ENCODE peak calls at places on chromosomes 5 and 9, in eight cellular contexts. E is left ventricle myocardium inferior; H is tibial artery; F is lower lobe of right lung; A is thyroid gland; X is CD8-positive, alpha-beta memory T cell; K is OCI-LY7; N is aorta. R is an unnamed sample.

GRCh38 chr9:126372716-126373115 is 46.1 kb downstream of the MVB12B start:
- DNase-seq in A (no peak), K (no peak), E (no peak), N (no peak), X (no peak), F (no peak), H (no peak), R (no peak)

GRCh38 chr9:33272061-33272460 is 7.2 kb downstream of the CHMP5 start:
- DNase-seq in H (no peak), E (no peak), F (no peak), N (no peak), X (no peak), A (no peak), K (no peak), R (no peak)

GRCh38 chr9:97852399-97853055 is 499 bp upstream of the FOXE1 start:
- DNase-seq in N (no peak), A (no peak), E (no peak), K (no peak), H (no peak), X (no peak), F (no peak), R (no peak)

GRCh38 chr5:45692481-45692880 is 3.7 kb downstream of the HCN1 start:
- DNase-seq in N (no peak), H (no peak), K (no peak), A (no peak), X (no peak), F (no peak), E (no peak), R (no peak)

GRCh38 chr5:75667586-75667985 is 49.7 kb downstream of the POC5 start:
- DNase-seq in N (no peak), F (no peak), K (no peak), A (no peak), H (no peak), E (no peak), X (no peak), R (no peak)

GRCh38 chr9:105912868-105913516 is 218.7 kb downstream of the TMEM38B start:
- DNase-seq in F (no peak), X (no peak), H (no peak), A (no peak), E (no peak), K (no peak), N (no peak), R (no peak)

GRCh38 chr9:29129763-29130162 is 1556.5 kb upstream of the C9orf72 start:
- DNase-seq in X (no peak), A (no peak), E (no peak), N (no peak), H (no peak), F (no peak), K (peak; percentile 18), R (no peak)

GRCh38 chr5:73513996-73514395 is 15.8 kb downstream of the BTF3 start:
- DNase-seq in A (no peak), F (no peak), H (no peak), E (no peak), N (no peak), K (no peak), X (no peak), R (no peak)

GRCh38 chr5:3954189-3954588 is 358.6 kb downstream of the IRX1 start:
- DNase-seq in K (no peak), F (no peak), N (no peak), H (no peak), E (no peak), A (no peak), X (no peak), R (no peak)

GRCh38 chr5:136811551-136811950 is 446.2 kb upstream of the TRPC7 start:
- DNase-seq in F (no peak), A (no peak), N (no peak), X (no peak), K (no peak), H (no peak), E (no peak), R (no peak)

GRCh38 chr9:70389642-70390266 is 24.7 kb downstream of the KLF9 start:
- DNase-seq in K (no peak), E (no peak), N (no peak), A (no peak), X (no peak), H (no peak), F (no peak), R (peak; percentile 59)

GRCh38 chr5:116097301-116097700 is 12.5 kb downstream of the COMMD10 start:
- DNase-seq in H (no peak), E (no peak), X (no peak), N (no peak), K (no peak), F (no peak), A (no peak), R (no peak)

GRCh38 chr5:160935776-160936175 is 83.8 kb upstream of the ATP10B start:
- DNase-seq in X (no peak), N (no peak), F (no peak), K (no peak), E (no peak), H (no peak), A (no peak), R (no peak)

GRCh38 chr5:179486596-179487051 is 63.7 kb upstream of the RUFY1 start:
- DNase-seq in E (no peak), A (no peak), H (no peak), K (no peak), N (no peak), X (no peak), F (no peak), R (peak; percentile 36)

GRCh38 chr9:71072587-71072986 is 48.8 kb downstream of the TRPM3 start:
- DNase-seq in H (no peak), E (no peak), A (no peak), X (no peak), K (no peak), N (no peak), F (no peak), R (no peak)

GRCh38 chr5:142296914-142297417 is 27.9 kb downstream of the SPRY4 start:
- DNase-seq in H (no peak), F (no peak), E (peak; percentile 36), K (no peak), N (peak; percentile 75), A (no peak), X (no peak), R (no peak)

GRCh38 chr5:149937610-149938009 is 7.0 kb downstream of the PDE6A start:
- DNase-seq in F (no peak), H (no peak), A (no peak), X (no peak), K (no peak), N (no peak), E (no peak), R (no peak)

GRCh38 chr5:175878021-175878420 is 6.6 kb downstream of the CPLX2 start:
- DNase-seq in N (no peak), K (no peak), F (no peak), H (no peak), A (no peak), X (no peak), E (no peak), R (no peak)

GRCh38 chr5:58898538-58898937 is 315.7 kb downstream of the RAB3C start:
- DNase-seq in H (no peak), A (no peak), X (no peak), F (no peak), K (no peak), E (no peak), N (no peak), R (no peak)

GRCh38 chr9:83991355-83991754 is 10.8 kb downstream of the RMI1 start:
- DNase-seq in N (no peak), A (no peak), H (no peak), K (no peak), X (no peak), E (no peak), F (no peak), R (no peak)

GRCh38 chr5:27020965-27021364 is 17.4 kb downstream of the CDH9 start:
- DNase-seq in K (no peak), X (no peak), F (no peak), E (no peak), N (no peak), H (no peak), A (no peak), R (no peak)

GRCh38 chr5:122413722-122414121 is 101.7 kb downstream of the SNCAIP start:
- DNase-seq in K (no peak), N (no peak), X (no peak), E (no peak), F (no peak), A (no peak), H (no peak), R (no peak)

GRCh38 chr5:122415481-122416120 is 103.6 kb downstream of the SNCAIP start:
- DNase-seq in E (peak; percentile 27), K (peak; percentile 29), H (peak; percentile 53), X (no peak), N (peak; percentile 59), A (peak; percentile 52), F (peak; percentile 44), R (peak; percentile 63)

GRCh38 chr5:122412966-122413365 is 100.9 kb downstream of the SNCAIP start:
- DNase-seq in E (no peak), H (no peak), A (no peak), N (no peak), X (no peak), F (no peak), K (no peak), R (no peak)

GRCh38 chr5:122419195-122419894 is 107.3 kb downstream of the SNCAIP start:
- DNase-seq in A (no peak), E (no peak), F (no peak), X (no peak), H (no peak), K (no peak), N (no peak), R (no peak)

GRCh38 chr5:122415030-122415429 is 103.0 kb downstream of the SNCAIP start:
- DNase-seq in H (no peak), X (no peak), F (no peak), N (no peak), A (no peak), K (no peak), E (no peak), R (no peak)
- H3K4me1 ChIP-seq in H (no peaks in the 10 kb centered on the region), X (no peaks in the 10 kb centered on the region), F (no peaks in the 10 kb centered on the region), N (no peaks in the 10 kb centered on the region), A (no peaks in the 10 kb centered on the region), K (no peaks in the 10 kb centered on the region), E (no peaks in the 10 kb centered on the region), R (no peaks in the 10 kb centered on the region)

GRCh38 chr9:122444366-122444765 is 33.4 kb downstream of the OR1J1 start:
- DNase-seq in A (peak; percentile 6), E (no peak), K (no peak), N (no peak), F (no peak), H (no peak), X (no peak), R (peak; percentile 51)
- H3K9me3 ChIP-seq in A (no peaks in the 10 kb centered on the region), E (peaks cover 21% of the 10 kb centered on the region), K (peaks cover 4% of the 10 kb centered on the region), N (peaks cover 4% of the 10 kb centered on the region), F (peaks cover 8% of the 10 kb centered on the region), H (no peaks in the 10 kb centered on the region), X (no peaks in the 10 kb centered on the region), R (peaks cover 3% of the 10 kb centered on the region)

GRCh38 chr9:115073456-115073855 is 44.5 kb downstream of the TNC start:
- DNase-seq in X (no peak), E (no peak), N (no peak), H (no peak), K (no peak), F (no peak), A (no peak), R (no peak)
- H3K4me1 ChIP-seq in X (no peaks in the 10 kb centered on the region), E (no peaks in the 10 kb centered on the region), N (no peaks in the 10 kb centered on the region), H (no peaks in the 10 kb centered on the region), K (no peaks in the 10 kb centered on the region), F (no peaks in the 10 kb centered on the region), A (no peaks in the 10 kb centered on the region), R (no peaks in the 10 kb centered on the region)

DNA sequence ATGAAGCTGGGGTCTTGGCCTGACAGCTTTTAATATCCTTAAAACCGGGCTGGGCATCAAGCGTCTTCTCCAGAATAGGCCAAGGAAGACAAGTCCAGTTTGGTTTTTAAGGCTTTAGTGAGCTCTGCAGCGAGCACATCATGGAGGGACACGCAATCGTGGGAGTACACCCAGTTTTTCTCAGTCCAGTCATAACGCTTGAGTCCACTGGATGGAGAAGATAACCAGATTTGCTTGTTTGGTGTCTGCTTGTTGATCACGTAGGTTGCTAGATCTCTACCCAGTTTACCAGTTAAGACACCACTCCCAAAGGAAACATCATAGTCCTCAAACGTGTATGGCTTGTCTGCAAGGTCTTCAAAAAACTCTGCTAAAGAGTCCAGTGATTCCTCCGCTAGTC is 27.4 kb upstream of the GOLGA1 start:
- DNase-seq in A (no peak), N (no peak), E (no peak), K (no peak), X (no peak), F (no peak), H (no peak), R (no peak)
- H3K9me3 ChIP-seq in A (no peaks in the 10 kb centered on the region), N (no peaks in the 10 kb centered on the region), E (no peaks in the 10 kb centered on the region), K (no peaks in the 10 kb centered on the region), X (no peaks in the 10 kb centered on the region), F (no peaks in the 10 kb centered on the region), H (no peaks in the 10 kb centered on the region), R (no peaks in the 10 kb centered on the region)